ENCODE peak calls at places on chromosomes 12 and 14, in ten cellular contexts. R is prostate gland; A is BJ; J is cardiac fibroblast; N is mucosa of descending colon; I is A549; W is HL-60; F is uterus; Y is CD8-positive, alpha-beta T cell; M is testis. Z is an unnamed sample.

GRCh38 chr12:84803661-84804060 is 108.9 kb downstream of the SLC6A15 start:
- DNase-seq in N (no peak), M (no peak), Y (no peak), J (no peak), I (no peak), R (no peak), W (no peak), A (no peak), F (no peak), Z (no peak)

GRCh38 chr12:131720921-131721320 is 10.0 kb downstream of the SFSWAP start:
- DNase-seq in A (no peak), Y (no peak), J (peak; percentile 40), W (no peak), M (no peak), I (no peak), N (no peak), R (no peak), F (no peak), Z (no peak)

GRCh38 chr12:6070472-6071257 is 53.8 kb downstream of the VWF start:
- DNase-seq in A (no peak), J (no peak), W (no peak), F (no peak), Y (no peak), M (no peak), R (peak; percentile 21), I (no peak), N (no peak), Z (no peak)

GRCh38 chr12:108722992-108723766 is 8.1 kb downstream of the CORO1C start:
- DNase-seq in A (peak; percentile 99), M (no peak), F (no peak), I (peak; percentile 46), N (no peak), W (peak; percentile 85), R (no peak), J (peak; percentile 93), Y (no peak), Z (peak; percentile 72)

GRCh38 chr12:116324684-116325664 is 47.5 kb upstream of the MED13L start:
- DNase-seq in I (no peak), W (peak; percentile 72), Y (no peak), M (no peak), F (no peak), A (no peak), R (no peak), J (no peak), N (no peak), Z (no peak)

GRCh38 chr12:46299846-46300245 is 31.0 kb upstream of the SLC38A1 start:
- DNase-seq in A (no peak), R (no peak), Y (no peak), J (no peak), M (no peak), W (no peak), F (no peak), I (no peak), N (no peak), Z (no peak)

GRCh38 chr12:31589582-31589895 is 1.4 kb downstream of the DENND5B start:
- DNase-seq in Y (no peak), M (no peak), F (no peak), I (no peak), N (no peak), R (no peak), A (no peak), W (no peak), J (no peak), Z (no peak)

GRCh38 chr14:99262977-99263448 is 9.0 kb downstream of the BCL11B start:
- DNase-seq in Y (no peak), I (no peak), W (no peak), R (no peak), F (no peak), A (no peak), J (no peak), M (no peak), N (no peak), Z (no peak)

GRCh38 chr12:21526721-21527345 is 737 bp downstream of the SPX start:
- DNase-seq in N (no peak), I (no peak), R (no peak), J (no peak), W (no peak), A (no peak), Y (no peak), F (no peak), M (no peak), Z (no peak)

GRCh38 chr12:6943719-6944380 is at the start of the genes C12orf57 and RNU7-1:
- DNase-seq in R (peak; percentile 52), F (peak; percentile 79), N (peak; percentile 82), Y (peak; percentile 80), M (peak; percentile 78), A (peak; percentile 62), W (peak; percentile 84), I (peak; percentile 94), J (peak; percentile 95), Z (peak; percentile 92)

GRCh38 chr12:48717252-48717695 is 767 bp upstream of the CCNT1 start:
- DNase-seq in J (peak; percentile 23), R (no peak), W (no peak), M (no peak), A (no peak), I (no peak), N (peak; percentile 10), Y (no peak), F (no peak), Z (no peak)

GRCh38 chr14:34678306-34678705 is 36.1 kb downstream of the CFL2 start:
- DNase-seq in M (no peak), R (no peak), F (no peak), N (no peak), W (no peak), I (no peak), Y (no peak), A (no peak), J (peak; percentile 69), Z (no peak)

GRCh38 chr14:38143651-38144505 is 63.8 kb upstream of the SSTR1 start:
- DNase-seq in I (no peak), W (no peak), A (peak; percentile 68), M (no peak), N (no peak), F (no peak), R (no peak), Y (no peak), J (peak; percentile 75), Z (peak; percentile 44)

GRCh38 chr14:41285193-41285748 is 321.4 kb upstream of the LRFN5 start:
- DNase-seq in N (peak; percentile 14), I (no peak), M (peak; percentile 80), J (peak; percentile 40), F (no peak), R (peak; percentile 4), A (no peak), Y (no peak), W (peak; percentile 16), Z (peak; percentile 17)

GRCh38 chr12:19847294-19848059 is 408.2 kb downstream of the AEBP2 start:
- DNase-seq in I (no peak), M (no peak), F (peak; percentile 60), J (peak; percentile 41), A (no peak), R (no peak), Y (no peak), W (peak; percentile 45), N (no peak), Z (no peak)

GRCh38 chr14:58026967-58027366 is 125.0 kb downstream of the ARMH4 start:
- DNase-seq in N (no peak), R (no peak), Y (no peak), M (no peak), F (no peak), W (no peak), I (no peak), A (no peak), J (no peak), Z (no peak)
- H3K4me3 ChIP-seq in N (no peak overlapping the region), R (no peak overlapping the region), Y (no peak overlapping the region), M (no peak overlapping the region), F (no peak overlapping the region), W (no peak overlapping the region), I (no peak overlapping the region), A (no peak overlapping the region), J (no peak overlapping the region), Z (no peak overlapping the region)

GRCh38 chr14:73634333-73634833 is 10.4 kb upstream of the DNAL1 start:
- DNase-seq in N (peak; percentile 42), J (peak; percentile 12), F (no peak), R (peak; percentile 11), M (peak; percentile 70), Y (no peak), I (no peak), W (no peak), A (no peak), Z (no peak)
- TF ChIP-seq CTCF in N (no peak), J (peak; percentile 16), F (peak; percentile 49), R (no peak), M (peak; percentile 31), Y (no peak), I (no peak), W (no peak), A (peak; percentile 34), Z (no peak)

DNA sequence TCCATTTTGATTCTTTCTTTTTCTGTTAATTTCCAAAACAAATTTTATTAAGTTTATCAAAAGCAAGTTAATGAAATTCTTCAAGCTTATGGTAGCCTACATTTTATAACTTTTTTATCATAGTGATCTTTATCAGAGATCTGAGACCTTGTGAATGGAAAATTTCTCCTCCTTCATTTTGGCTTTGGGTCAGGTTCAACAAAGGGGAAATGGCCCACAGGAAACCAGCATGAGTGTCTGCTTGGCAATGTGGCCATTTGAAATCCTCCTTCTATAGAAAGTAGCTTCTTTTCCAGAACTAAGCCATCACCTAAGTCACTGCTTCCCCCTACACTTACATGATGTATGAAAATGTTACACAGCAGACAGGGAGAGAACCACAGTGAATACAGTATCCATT is 1.6 kb downstream of the RHOJ start:
- DNase-seq in I (no peak), W (no peak), N (no peak), R (no peak), A (no peak), J (peak; percentile 54), M (no peak), F (no peak), Y (no peak), Z (no peak)
- H3K4me3 ChIP-seq in I (no peak overlapping the region), W (no peak overlapping the region), N (no peak overlapping the region), R (peak overlapping the region; percentile 27), A (peak overlapping the region; percentile 44), J (peak overlapping the region; percentile 65), M (peak overlapping the region; percentile 58), F (peak overlapping the region; percentile 8), Y (no peak overlapping the region), Z (peak overlapping the region; percentile 48)

GRCh38 chr14:37019488-37019887 is 152.9 kb downstream of the SLC25A21 start:
- DNase-seq in R (no peak), W (peak; percentile 39), J (no peak), Y (no peak), A (no peak), N (no peak), F (no peak), I (no peak), M (no peak), Z (no peak)

GRCh38 chr14:37021406-37021805 is 151.0 kb downstream of the SLC25A21 start:
- DNase-seq in A (no peak), I (no peak), Y (no peak), F (no peak), N (no peak), M (no peak), J (no peak), R (no peak), W (no peak), Z (no peak)

GRCh38 chr14:37027188-37027824 is 145.1 kb downstream of the SLC25A21 start:
- DNase-seq in A (no peak), M (no peak), N (no peak), W (peak; percentile 54), I (no peak), Y (no peak), J (no peak), F (no peak), R (no peak), Z (no peak)

GRCh38 chr14:37018571-37019240 is 153.7 kb downstream of the SLC25A21 start:
- DNase-seq in F (no peak), M (no peak), J (no peak), I (no peak), Y (no peak), R (no peak), N (no peak), W (no peak), A (no peak), Z (no peak)

GRCh38 chr14:37024166-37024565 is 148.2 kb downstream of the SLC25A21 start:
- DNase-seq in F (no peak), I (no peak), Y (no peak), N (no peak), J (no peak), R (no peak), M (no peak), W (no peak), A (no peak), Z (no peak)
- TF ChIP-seq CTCF in F (no peak), I (peak; percentile 23), Y (no peak), N (no peak), J (no peak), R (no peak), M (no peak), W (no peak), A (peak; percentile 12), Z (no peak)

Z was measured in HFF-Myc.